ENCODE peak calls at places on chromosomes 16 and 17, in seven cellular contexts. One of them, this sample, is unnamed.
A peak's percentile ranks its signal among the peaks of the same experiment; 100 is the strongest.

GRCh38 chr17:76579281-76579680 is 6.4 kb downstream of the ST6GALNAC2 start:
- DNase-seq in NCI-H2081: no peak
- DNase-seq in stimulated activated CD8-positive, alpha-beta memory T cell treated with anti-CD3 and anti-CD28 coated beads, Interleukin-15, amount 100 ng/mL, for 24 hours: no peak
- DNase-seq in posterior vena cava: no peak
- DNase-seq in HCEC 1CT: no peak
- DNase-seq in NCI-H1092: no peak
- DNase-seq in substantia nigra: no peak
- DNase-seq in this sample: no peak

GRCh38 chr17:35141681-35142466 is at the start of gene NLE1:
- DNase-seq in NCI-H2081: peak; percentile 86
- DNase-seq in stimulated activated CD8-positive, alpha-beta memory T cell treated with anti-CD3 and anti-CD28 coated beads, Interleukin-15, amount 100 ng/mL, for 24 hours: peak; percentile 81
- DNase-seq in posterior vena cava: peak; percentile 94
- DNase-seq in HCEC 1CT: peak; percentile 71
- DNase-seq in NCI-H1092: peak; percentile 63
- DNase-seq in substantia nigra: peak; percentile 34
- DNase-seq in this sample: peak; percentile 85

GRCh38 chr17:32525116-32525515 is 38.3 kb downstream of the CDK5R1 start:
- DNase-seq in NCI-H2081: no peak
- DNase-seq in stimulated activated CD8-positive, alpha-beta memory T cell treated with anti-CD3 and anti-CD28 coated beads, Interleukin-15, amount 100 ng/mL, for 24 hours: no peak
- DNase-seq in posterior vena cava: no peak
- DNase-seq in HCEC 1CT: peak; percentile 78
- DNase-seq in NCI-H1092: no peak
- DNase-seq in substantia nigra: no peak
- DNase-seq in this sample: no peak

GRCh38 chr16:88317619-88317977 is 65.2 kb upstream of the ZNF469 start:
- DNase-seq in NCI-H2081: no peak
- DNase-seq in stimulated activated CD8-positive, alpha-beta memory T cell treated with anti-CD3 and anti-CD28 coated beads, Interleukin-15, amount 100 ng/mL, for 24 hours: no peak
- DNase-seq in posterior vena cava: no peak
- DNase-seq in HCEC 1CT: no peak
- DNase-seq in NCI-H1092: no peak
- DNase-seq in substantia nigra: no peak
- DNase-seq in this sample: no peak

GRCh38 chr16:80687606-80688005 is 116.8 kb downstream of the CDYL2 start:
- DNase-seq in NCI-H2081: no peak
- DNase-seq in stimulated activated CD8-positive, alpha-beta memory T cell treated with anti-CD3 and anti-CD28 coated beads, Interleukin-15, amount 100 ng/mL, for 24 hours: no peak
- DNase-seq in posterior vena cava: no peak
- DNase-seq in HCEC 1CT: no peak
- DNase-seq in NCI-H1092: no peak
- DNase-seq in substantia nigra: no peak
- DNase-seq in this sample: no peak

GRCh38 chr16:73420244-73421040 is 372.5 kb upstream of the ZFHX3 start:
- DNase-seq in NCI-H2081: no peak
- DNase-seq in stimulated activated CD8-positive, alpha-beta memory T cell treated with anti-CD3 and anti-CD28 coated beads, Interleukin-15, amount 100 ng/mL, for 24 hours: no peak
- DNase-seq in posterior vena cava: no peak
- DNase-seq in HCEC 1CT: no peak
- DNase-seq in NCI-H1092: no peak
- DNase-seq in substantia nigra: no peak
- DNase-seq in this sample: no peak

GRCh38 chr17:44083250-44083849 is 12.8 kb downstream of the G6PC3 start:
- DNase-seq in NCI-H2081: no peak
- DNase-seq in stimulated activated CD8-positive, alpha-beta memory T cell treated with anti-CD3 and anti-CD28 coated beads, Interleukin-15, amount 100 ng/mL, for 24 hours: no peak
- DNase-seq in posterior vena cava: no peak
- DNase-seq in HCEC 1CT: no peak
- DNase-seq in NCI-H1092: no peak
- DNase-seq in substantia nigra: no peak
- DNase-seq in this sample: no peak

GRCh38 chr16:78184554-78185183 is 85.2 kb downstream of the WWOX start:
- DNase-seq in NCI-H2081: peak; percentile 81
- DNase-seq in stimulated activated CD8-positive, alpha-beta memory T cell treated with anti-CD3 and anti-CD28 coated beads, Interleukin-15, amount 100 ng/mL, for 24 hours: no peak
- DNase-seq in posterior vena cava: no peak
- DNase-seq in HCEC 1CT: peak; percentile 70
- DNase-seq in NCI-H1092: peak; percentile 77
- DNase-seq in substantia nigra: no peak
- DNase-seq in this sample: no peak

GRCh38 chr17:28912281-28912937 is 9.5 kb upstream of the DHRS13 start:
- DNase-seq in NCI-H2081: no peak
- DNase-seq in stimulated activated CD8-positive, alpha-beta memory T cell treated with anti-CD3 and anti-CD28 coated beads, Interleukin-15, amount 100 ng/mL, for 24 hours: no peak
- DNase-seq in posterior vena cava: no peak
- DNase-seq in HCEC 1CT: no peak
- DNase-seq in NCI-H1092: no peak
- DNase-seq in substantia nigra: no peak
- DNase-seq in this sample: no peak

GRCh38 chr16:68331879-68332410 is 21.1 kb downstream of the PRMT7 start:
- DNase-seq in NCI-H2081: no peak
- DNase-seq in stimulated activated CD8-positive, alpha-beta memory T cell treated with anti-CD3 and anti-CD28 coated beads, Interleukin-15, amount 100 ng/mL, for 24 hours: no peak
- DNase-seq in posterior vena cava: no peak
- DNase-seq in HCEC 1CT: peak; percentile 26
- DNase-seq in NCI-H1092: no peak
- DNase-seq in substantia nigra: no peak
- DNase-seq in this sample: no peak

GRCh38 chr17:28267720-28268609 is 51.0 kb upstream of the TMEM97 start:
- DNase-seq in NCI-H2081: no peak
- DNase-seq in stimulated activated CD8-positive, alpha-beta memory T cell treated with anti-CD3 and anti-CD28 coated beads, Interleukin-15, amount 100 ng/mL, for 24 hours: no peak
- DNase-seq in posterior vena cava: no peak
- DNase-seq in HCEC 1CT: no peak
- DNase-seq in NCI-H1092: no peak
- DNase-seq in substantia nigra: no peak
- DNase-seq in this sample: no peak

GRCh38 chr16:50038756-50039529 is 13.9 kb downstream of the CNEP1R1 start:
- DNase-seq in NCI-H2081: no peak
- DNase-seq in stimulated activated CD8-positive, alpha-beta memory T cell treated with anti-CD3 and anti-CD28 coated beads, Interleukin-15, amount 100 ng/mL, for 24 hours: no peak
- DNase-seq in posterior vena cava: no peak
- DNase-seq in HCEC 1CT: no peak
- DNase-seq in NCI-H1092: no peak
- DNase-seq in substantia nigra: no peak
- DNase-seq in this sample: peak; percentile 73

GRCh38 chr17:21680366-21680765 is 12.0 kb upstream of the KCNJ18 start:
- DNase-seq in NCI-H2081: no peak
- DNase-seq in stimulated activated CD8-positive, alpha-beta memory T cell treated with anti-CD3 and anti-CD28 coated beads, Interleukin-15, amount 100 ng/mL, for 24 hours: no peak
- DNase-seq in posterior vena cava: peak; percentile 83
- DNase-seq in HCEC 1CT: no peak
- DNase-seq in NCI-H1092: no peak
- DNase-seq in substantia nigra: no peak
- DNase-seq in this sample: peak; percentile 64

GRCh38 chr17:45273551-45273957 is 11.7 kb upstream of the SPATA32 start:
- DNase-seq in NCI-H2081: no peak
- DNase-seq in stimulated activated CD8-positive, alpha-beta memory T cell treated with anti-CD3 and anti-CD28 coated beads, Interleukin-15, amount 100 ng/mL, for 24 hours: no peak
- DNase-seq in posterior vena cava: no peak
- DNase-seq in HCEC 1CT: no peak
- DNase-seq in NCI-H1092: no peak
- DNase-seq in substantia nigra: no peak
- DNase-seq in this sample: no peak